ENCODE peak calls at places on chromosome 12, in nine cellular contexts. Z is body of pancreas; B is brain microvascular endothelial cell; X is T47D; F is midbrain; H is stimulated activated CD8-positive, alpha-beta memory T cell treated with anti-CD3 and anti-CD28 coated beads, Interleukin-12 subunit alpha, Interleukin-12 subunit beta, amount 100 ng/mL, for 1 hour; Q is germinal center; A is HT1080; N is NCI-H748 treated with DMSO at 0.1 percent for 48 hours. T is an unnamed sample.

GRCh38 chr12:75850751-75851462 is 180.7 kb downstream of the PHLDA1 start:
- DNase-seq in Z (no peak), F (no peak), B (peak; percentile 37), X (peak; percentile 20), N (peak; percentile 66), A (peak; percentile 97), H (no peak), Q (no peak), T (no peak)

GRCh38 chr12:93860659-93861373 is 183.6 kb downstream of the CRADD start:
- DNase-seq in X (peak; percentile 16), N (no peak), A (peak; percentile 21), Z (no peak), H (no peak), F (no peak), B (no peak), Q (no peak), T (no peak)

GRCh38 chr12:5789469-5789968 is 155.5 kb downstream of the ANO2 start:
- DNase-seq in H (no peak), X (peak; percentile 16), F (no peak), B (no peak), N (no peak), Q (no peak), A (peak; percentile 44), Z (no peak), T (no peak)

GRCh38 chr12:48788852-48789775 is at the start of gene ADCY6:
- DNase-seq in N (peak; percentile 27), Q (no peak), H (no peak), F (peak; percentile 36), B (peak; percentile 57), X (peak; percentile 89), Z (peak; percentile 88), A (peak; percentile 28), T (no peak)

GRCh38 chr12:81872400-81872799 is 113.2 kb upstream of the PPFIA2 start:
- DNase-seq in Q (no peak), A (peak; percentile 3), B (no peak), X (no peak), Z (no peak), N (no peak), H (no peak), F (no peak), T (no peak)

GRCh38 chr12:57138526-57139272 is 8.7 kb downstream of the LRP1-AS start:
- DNase-seq in X (no peak), A (no peak), Q (no peak), H (no peak), F (no peak), B (no peak), Z (no peak), N (no peak), T (no peak)

GRCh38 chr12:10354502-10354901 is 35.3 kb downstream of the KLRK1 start:
- DNase-seq in A (peak; percentile 64), H (no peak), F (no peak), Z (no peak), X (no peak), N (no peak), B (no peak), Q (no peak), T (no peak)

GRCh38 chr12:123064356-123064755 is 83.9 kb downstream of the ARL6IP4 start:
- DNase-seq in Q (no peak), N (no peak), H (no peak), X (no peak), B (no peak), A (no peak), F (peak; percentile 77), Z (no peak), T (no peak)

GRCh38 chr12:86241600-86241999 is 14.6 kb downstream of the MGAT4C start:
- DNase-seq in X (peak; percentile 7), F (no peak), Z (no peak), Q (no peak), B (no peak), H (no peak), N (no peak), A (no peak), T (no peak)

GRCh38 chr12:91792597-91792996 is 353.0 kb downstream of the BTG1 start:
- DNase-seq in N (no peak), F (no peak), Q (no peak), H (no peak), B (no peak), Z (no peak), A (no peak), X (no peak), T (no peak)

GRCh38 chr12:109840349-109841073 is 7.3 kb upstream of the TRPV4 start:
- DNase-seq in Q (no peak), F (no peak), X (peak; percentile 54), H (no peak), Z (no peak), A (peak; percentile 31), B (no peak), N (peak; percentile 26), T (no peak)

GRCh38 chr12:52976574-52977071 is 27.7 kb downstream of the KRT18 start:
- DNase-seq in A (peak; percentile 26), F (no peak), B (peak; percentile 13), Q (no peak), H (no peak), X (peak; percentile 77), Z (no peak), N (no peak), T (no peak)

GRCh38 chr12:129503802-129504201 is 400.0 kb downstream of the TMEM132D start:
- DNase-seq in Q (no peak), N (no peak), A (no peak), B (no peak), H (no peak), X (no peak), F (no peak), Z (no peak), T (no peak)